ENCODE peak calls at places on chromosomes 2 and 18, in nine cellular contexts. One of them, this sample, is unnamed.

GRCh38 chr2:217614498-217614897 is 388.3 kb downstream of the TNS1 start:
- DNase-seq in KBM-7: no peak
- DNase-seq in AG04449: no peak
- DNase-seq in cardiac muscle cell: no peak
- DNase-seq in CD4-positive, alpha-beta memory T cell: no peak
- DNase-seq in sigmoid colon: no peak
- DNase-seq in right lobe of liver: no peak
- DNase-seq in NCI-H774: no peak
- DNase-seq in K562: no peak
- DNase-seq in this sample: no peak

GRCh38 chr2:187749804-187750431 is 195.7 kb upstream of the TFPI start:
- DNase-seq in KBM-7: no peak
- DNase-seq in AG04449: no peak
- DNase-seq in cardiac muscle cell: no peak
- DNase-seq in CD4-positive, alpha-beta memory T cell: no peak
- DNase-seq in sigmoid colon: no peak
- DNase-seq in right lobe of liver: no peak
- DNase-seq in NCI-H774: no peak
- DNase-seq in K562: no peak
- DNase-seq in this sample: peak

GRCh38 chr18:57942493-57942892 is 101.5 kb upstream of the NEDD4L start:
- DNase-seq in KBM-7: no peak
- DNase-seq in AG04449: no peak
- DNase-seq in cardiac muscle cell: no peak
- DNase-seq in CD4-positive, alpha-beta memory T cell: no peak
- DNase-seq in sigmoid colon: no peak
- DNase-seq in right lobe of liver: no peak
- DNase-seq in NCI-H774: no peak
- DNase-seq in K562: no peak
- DNase-seq in this sample: no peak

GRCh38 chr2:3631161-3631850 is 26.7 kb upstream of the ALLC start:
- DNase-seq in KBM-7: no peak
- DNase-seq in AG04449: no peak
- DNase-seq in cardiac muscle cell: no peak
- DNase-seq in CD4-positive, alpha-beta memory T cell: no peak
- DNase-seq in sigmoid colon: peak
- DNase-seq in right lobe of liver: no peak
- DNase-seq in NCI-H774: no peak
- DNase-seq in K562: no peak
- DNase-seq in this sample: no peak

GRCh38 chr18:72985686-72986085 is 117.9 kb upstream of the NETO1 start:
- DNase-seq in KBM-7: no peak
- DNase-seq in AG04449: no peak
- DNase-seq in cardiac muscle cell: no peak
- DNase-seq in CD4-positive, alpha-beta memory T cell: no peak
- DNase-seq in sigmoid colon: no peak
- DNase-seq in right lobe of liver: no peak
- DNase-seq in NCI-H774: no peak
- DNase-seq in K562: no peak
- DNase-seq in this sample: no peak

GRCh38 chr18:23380001-23380550 is 73.0 kb upstream of the RIOK3 start:
- DNase-seq in KBM-7: no peak
- DNase-seq in AG04449: no peak
- DNase-seq in cardiac muscle cell: no peak
- DNase-seq in CD4-positive, alpha-beta memory T cell: no peak
- DNase-seq in sigmoid colon: no peak
- DNase-seq in right lobe of liver: no peak
- DNase-seq in NCI-H774: no peak
- DNase-seq in K562: no peak
- DNase-seq in this sample: peak

GRCh38 chr2:8893978-8894820 is 56.8 kb upstream of the KIDINS220 start:
- DNase-seq in KBM-7: no peak
- DNase-seq in AG04449: no peak
- DNase-seq in cardiac muscle cell: no peak
- DNase-seq in CD4-positive, alpha-beta memory T cell: no peak
- DNase-seq in sigmoid colon: no peak
- DNase-seq in right lobe of liver: no peak
- DNase-seq in NCI-H774: no peak
- DNase-seq in K562: peak
- DNase-seq in this sample: no peak

GRCh38 chr2:224039080-224039769 is at the start of gene SERPINE2:
- DNase-seq in KBM-7: peak
- DNase-seq in AG04449: no peak
- DNase-seq in cardiac muscle cell: peak
- DNase-seq in CD4-positive, alpha-beta memory T cell: no peak
- DNase-seq in sigmoid colon: peak
- DNase-seq in right lobe of liver: peak
- DNase-seq in NCI-H774: peak
- DNase-seq in K562: no peak
- DNase-seq in this sample: no peak

GRCh38 chr2:149572102-149572953 is 15.2 kb downstream of the MMADHC start:
- DNase-seq in KBM-7: no peak
- DNase-seq in AG04449: no peak
- DNase-seq in cardiac muscle cell: no peak
- DNase-seq in CD4-positive, alpha-beta memory T cell: no peak
- DNase-seq in sigmoid colon: no peak
- DNase-seq in right lobe of liver: no peak
- DNase-seq in NCI-H774: no peak
- DNase-seq in K562: no peak
- DNase-seq in this sample: no peak

GRCh38 chr18:74290831-74291770 is 662 bp downstream of the CYB5A start:
- DNase-seq in KBM-7: no peak
- DNase-seq in AG04449: no peak
- DNase-seq in cardiac muscle cell: peak
- DNase-seq in CD4-positive, alpha-beta memory T cell: no peak
- DNase-seq in sigmoid colon: peak
- DNase-seq in right lobe of liver: peak
- DNase-seq in NCI-H774: peak
- DNase-seq in K562: no peak
- DNase-seq in this sample: peak

GRCh38 chr2:111024496-111024895 is 96.2 kb upstream of the BCL2L11 start:
- DNase-seq in KBM-7: no peak
- DNase-seq in AG04449: no peak
- DNase-seq in cardiac muscle cell: no peak
- DNase-seq in CD4-positive, alpha-beta memory T cell: no peak
- DNase-seq in sigmoid colon: no peak
- DNase-seq in right lobe of liver: no peak
- DNase-seq in NCI-H774: no peak
- DNase-seq in K562: no peak
- DNase-seq in this sample: no peak

GRCh38 chr2:15169326-15170038 is 391.7 kb downstream of the NBAS start:
- DNase-seq in KBM-7: no peak
- DNase-seq in AG04449: peak
- DNase-seq in cardiac muscle cell: no peak
- DNase-seq in CD4-positive, alpha-beta memory T cell: no peak
- DNase-seq in sigmoid colon: no peak
- DNase-seq in right lobe of liver: no peak
- DNase-seq in NCI-H774: no peak
- DNase-seq in K562: no peak
- DNase-seq in this sample: no peak

GRCh38 chr2:11658208-11658607 is 11.8 kb downstream of the NTSR2 start:
- DNase-seq in KBM-7: no peak
- DNase-seq in AG04449: no peak
- DNase-seq in cardiac muscle cell: no peak
- DNase-seq in CD4-positive, alpha-beta memory T cell: no peak
- DNase-seq in sigmoid colon: peak
- DNase-seq in right lobe of liver: no peak
- DNase-seq in NCI-H774: no peak
- DNase-seq in K562: peak
- DNase-seq in this sample: no peak

GRCh38 chr2:134685967-134686366 is 32.8 kb downstream of the TMEM163 start:
- DNase-seq in KBM-7: no peak
- DNase-seq in AG04449: no peak
- DNase-seq in cardiac muscle cell: no peak
- DNase-seq in CD4-positive, alpha-beta memory T cell: no peak
- DNase-seq in sigmoid colon: no peak
- DNase-seq in right lobe of liver: no peak
- DNase-seq in NCI-H774: no peak
- DNase-seq in K562: no peak
- DNase-seq in this sample: no peak

GRCh38 chr2:219331560-219332213 is 857 bp downstream of the RESP18 start:
- DNase-seq in KBM-7: no peak
- DNase-seq in AG04449: no peak
- DNase-seq in cardiac muscle cell: peak
- DNase-seq in CD4-positive, alpha-beta memory T cell: no peak
- DNase-seq in sigmoid colon: no peak
- DNase-seq in right lobe of liver: peak
- DNase-seq in NCI-H774: no peak
- DNase-seq in K562: peak
- DNase-seq in this sample: no peak

GRCh38 chr2:229501051-229501794 is 213.1 kb downstream of the DNER start:
- DNase-seq in KBM-7: no peak
- DNase-seq in AG04449: no peak
- DNase-seq in cardiac muscle cell: no peak
- DNase-seq in CD4-positive, alpha-beta memory T cell: no peak
- DNase-seq in sigmoid colon: no peak
- DNase-seq in right lobe of liver: no peak
- DNase-seq in NCI-H774: no peak
- DNase-seq in K562: no peak
- DNase-seq in this sample: no peak

GRCh38 chr2:119659601-119660342 is 19.2 kb upstream of the TMEM177 start:
- DNase-seq in KBM-7: peak
- DNase-seq in AG04449: no peak
- DNase-seq in cardiac muscle cell: peak
- DNase-seq in CD4-positive, alpha-beta memory T cell: no peak
- DNase-seq in sigmoid colon: no peak
- DNase-seq in right lobe of liver: peak
- DNase-seq in NCI-H774: no peak
- DNase-seq in K562: no peak
- DNase-seq in this sample: no peak

GRCh38 chr18:42922363-42922762 is 193.1 kb downstream of the RIT2 start:
- DNase-seq in KBM-7: no peak
- DNase-seq in AG04449: no peak
- DNase-seq in cardiac muscle cell: no peak
- DNase-seq in CD4-positive, alpha-beta memory T cell: no peak
- DNase-seq in sigmoid colon: no peak
- DNase-seq in right lobe of liver: no peak
- DNase-seq in NCI-H774: no peak
- DNase-seq in K562: no peak
- DNase-seq in this sample: no peak

GRCh38 chr18:37962316-37962966 is 396.8 kb upstream of the CELF4 start:
- DNase-seq in KBM-7: no peak
- DNase-seq in AG04449: no peak
- DNase-seq in cardiac muscle cell: no peak
- DNase-seq in CD4-positive, alpha-beta memory T cell: no peak
- DNase-seq in sigmoid colon: no peak
- DNase-seq in right lobe of liver: no peak
- DNase-seq in NCI-H774: no peak
- DNase-seq in K562: no peak
- DNase-seq in this sample: no peak

GRCh38 chr18:77651441-77651840 is 401.8 kb downstream of the GALR1 start:
- DNase-seq in KBM-7: no peak
- DNase-seq in AG04449: no peak
- DNase-seq in cardiac muscle cell: no peak
- DNase-seq in CD4-positive, alpha-beta memory T cell: no peak
- DNase-seq in sigmoid colon: no peak
- DNase-seq in right lobe of liver: no peak
- DNase-seq in NCI-H774: no peak
- DNase-seq in K562: no peak
- DNase-seq in this sample: no peak

This sample was measured in lower lobe of right lung.